ENCODE peak calls at places on chromosomes 3 and 15, in eight cellular contexts. One of them, this sample, is unnamed.

GRCh38 chr3:126439346-126439967 is 36.2 kb downstream of the ZXDC start:
- DNase-seq in HS-5: no peak
- DNase-seq in NCI-H226: no peak
- DNase-seq in HuH-7.5: no peak
- DNase-seq in left cardiac atrium: no peak
- DNase-seq in T-helper 2 cell: no peak
- DNase-seq in hippocampal formation: no peak
- DNase-seq in tibial nerve: no peak
- DNase-seq in this sample: peak; percentile 56

GRCh38 chr15:52115598-52116427 is 3.2 kb upstream of the BCL2L10 start:
- DNase-seq in HS-5: no peak
- DNase-seq in NCI-H226: no peak
- DNase-seq in HuH-7.5: peak; percentile 68
- DNase-seq in left cardiac atrium: no peak
- DNase-seq in T-helper 2 cell: no peak
- DNase-seq in hippocampal formation: no peak
- DNase-seq in tibial nerve: no peak
- DNase-seq in this sample: no peak

GRCh38 chr15:80171787-80172186 is 19.0 kb downstream of the FAH start:
- DNase-seq in HS-5: no peak
- DNase-seq in NCI-H226: no peak
- DNase-seq in HuH-7.5: peak; percentile 67
- DNase-seq in left cardiac atrium: no peak
- DNase-seq in T-helper 2 cell: no peak
- DNase-seq in hippocampal formation: no peak
- DNase-seq in tibial nerve: no peak
- DNase-seq in this sample: no peak

GRCh38 chr3:114313426-114313825 is 19.6 kb downstream of the TIGIT start:
- DNase-seq in HS-5: no peak
- DNase-seq in NCI-H226: no peak
- DNase-seq in HuH-7.5: no peak
- DNase-seq in left cardiac atrium: no peak
- DNase-seq in T-helper 2 cell: no peak
- DNase-seq in hippocampal formation: no peak
- DNase-seq in tibial nerve: no peak
- DNase-seq in this sample: no peak

GRCh38 chr3:128275316-128276150 is 122.3 kb downstream of the EEFSEC start:
- DNase-seq in HS-5: no peak
- DNase-seq in NCI-H226: no peak
- DNase-seq in HuH-7.5: no peak
- DNase-seq in left cardiac atrium: no peak
- DNase-seq in T-helper 2 cell: no peak
- DNase-seq in hippocampal formation: no peak
- DNase-seq in tibial nerve: no peak
- DNase-seq in this sample: no peak

GRCh38 chr3:60636846-60637245 is 614.4 kb downstream of the FHIT start:
- DNase-seq in HS-5: peak; percentile 6
- DNase-seq in NCI-H226: no peak
- DNase-seq in HuH-7.5: no peak
- DNase-seq in left cardiac atrium: no peak
- DNase-seq in T-helper 2 cell: no peak
- DNase-seq in hippocampal formation: no peak
- DNase-seq in tibial nerve: no peak
- DNase-seq in this sample: no peak

GRCh38 chr3:111547645-111548044 is 5.6 kb downstream of the CD96 start:
- DNase-seq in HS-5: no peak
- DNase-seq in NCI-H226: no peak
- DNase-seq in HuH-7.5: no peak
- DNase-seq in left cardiac atrium: no peak
- DNase-seq in T-helper 2 cell: peak; percentile 33
- DNase-seq in hippocampal formation: no peak
- DNase-seq in tibial nerve: no peak
- DNase-seq in this sample: no peak

GRCh38 chr3:52215351-52215750 is 10.1 kb downstream of the TLR9 start:
- DNase-seq in HS-5: no peak
- DNase-seq in NCI-H226: no peak
- DNase-seq in HuH-7.5: no peak
- DNase-seq in left cardiac atrium: no peak
- DNase-seq in T-helper 2 cell: no peak
- DNase-seq in hippocampal formation: no peak
- DNase-seq in tibial nerve: no peak
- DNase-seq in this sample: no peak